ENCODE peak calls at places on chromosomes 2 and 18, in nine cellular contexts. J is EH; G is NCI-H774; Z is stimulated activated CD8-positive, alpha-beta memory T cell treated with anti-CD3 and anti-CD28 coated beads, Interleukin-7, amount 100 ng/mL, for 24 hours; U is AG09309; B is skeletal muscle cell; F is AG09319; V is aorta; O is stimulated activated CD4-positive, alpha-beta T cell treated with anti-CD3 and anti-CD28 coated beads, Interleukin-2, amount 100 ng/mL, for 48 hours. X is an unnamed sample.

GRCh38 chr2:15251753-15252152 is 309.4 kb downstream of the NBAS start:
- DNase-seq in Z (no peak), G (no peak), O (no peak), V (no peak), J (peak), U (no peak), B (no peak), F (no peak), X (no peak)

GRCh38 chr2:191835539-191836350 is 11.1 kb downstream of the CAVIN2 start:
- DNase-seq in U (no peak), O (no peak), Z (no peak), G (no peak), F (no peak), J (peak), B (no peak), V (no peak), X (no peak)

GRCh38 chr2:208415255-208415654 is 8.7 kb downstream of the PTH2R start:
- DNase-seq in B (no peak), J (no peak), O (no peak), Z (no peak), U (no peak), G (no peak), V (no peak), F (no peak), X (no peak)

GRCh38 chr2:214591359-214591758 is 180.5 kb downstream of the VWC2L start:
- DNase-seq in U (no peak), B (no peak), V (no peak), O (no peak), Z (no peak), J (peak), F (no peak), G (no peak), X (no peak)

GRCh38 chr2:173076557-173077345 is 1.1 kb downstream of the MAP3K20 start:
- DNase-seq in B (no peak), G (no peak), V (no peak), U (no peak), J (peak), Z (no peak), F (no peak), O (no peak), X (peak)

GRCh38 chr2:218166791-218167190 is at the start of gene CXCR1:
- DNase-seq in V (no peak), F (no peak), U (no peak), G (no peak), O (no peak), B (no peak), J (no peak), Z (no peak), X (no peak)

GRCh38 chr2:102313025-102313424 is 1.7 kb downstream of the IL1RL1 start:
- DNase-seq in J (peak), G (no peak), O (no peak), F (no peak), V (no peak), U (peak), Z (no peak), B (peak), X (no peak)

GRCh38 chr2:148590613-148591012 is 53.9 kb upstream of the EPC2 start:
- DNase-seq in O (no peak), J (peak), Z (no peak), U (no peak), B (no peak), F (no peak), V (no peak), G (no peak), X (no peak)

GRCh38 chr2:63465633-63466032 is 122.6 kb downstream of the WDPCP start:
- DNase-seq in V (no peak), G (no peak), J (peak), F (no peak), U (no peak), O (no peak), Z (no peak), B (no peak), X (no peak)

GRCh38 chr2:36356199-36356989 is 816 bp downstream of the CRIM1 start:
- DNase-seq in O (peak), B (no peak), V (peak), J (peak), G (no peak), U (no peak), F (no peak), Z (no peak), X (peak)

GRCh38 chr2:27054721-27055120 is 3.3 kb downstream of the AGBL5 start:
- DNase-seq in J (no peak), Z (no peak), V (no peak), B (no peak), G (no peak), F (no peak), O (no peak), U (no peak), X (no peak)

GRCh38 chr18:51811883-51812282 is 528.1 kb upstream of the DCC start:
- DNase-seq in J (no peak), B (no peak), O (no peak), U (no peak), F (no peak), G (no peak), V (no peak), Z (no peak), X (no peak)

GRCh38 chr18:78558948-78559347 is 420.7 kb upstream of the SALL3 start:
- DNase-seq in U (no peak), B (no peak), Z (no peak), G (no peak), V (peak), J (no peak), O (no peak), F (no peak), X (no peak)

GRCh38 chr2:1848599-1848995 is 104.3 kb upstream of the PXDN start:
- DNase-seq in O (no peak), G (no peak), V (no peak), F (no peak), B (no peak), J (no peak), U (no peak), Z (no peak), X (no peak)

GRCh38 chr2:159000072-159000471 is 31.6 kb downstream of the TANC1 start:
- DNase-seq in U (no peak), V (no peak), F (no peak), G (no peak), Z (no peak), O (no peak), J (no peak), B (no peak), X (no peak)

GRCh38 chr2:132446460-132446859 is 29.9 kb downstream of the GPR39 start:
- DNase-seq in Z (no peak), U (no peak), G (no peak), J (peak), O (no peak), B (no peak), V (no peak), F (no peak), X (no peak)

GRCh38 chr2:173553589-173553988 is 198.9 kb downstream of the CDCA7 start:
- DNase-seq in G (no peak), J (peak), Z (no peak), O (no peak), U (peak), V (no peak), B (no peak), F (no peak), X (no peak)

GRCh38 chr18:23857756-23858155 is 156.8 kb upstream of the TTC39C start:
- DNase-seq in Z (no peak), B (peak), G (peak), F (no peak), U (no peak), O (no peak), V (no peak), J (peak), X (no peak)

X was measured in adrenal gland.